ENCODE peak calls at places on chromosomes 5 and 9, in nine cellular contexts. K is AG09309, R is heart right ventricle, A is BE2C, E is DND-41, P is fibroblast of mammary gland, D is psoas muscle, V is astrocyte of the spinal cord, I is cardiac muscle cell. H is an unnamed sample.

GRCh38 chr9:11893331-11893730 is 799.9 kb upstream of the TYRP1 start:
- DNase-seq in K (no peak), R (no peak), A (no peak), E (no peak), P (peak; percentile 63), D (no peak), V (peak; percentile 56), I (no peak), H (no peak)

GRCh38 chr5:62284946-62285891 is 20.8 kb upstream of the KIF2A start:
- DNase-seq in K (no peak), R (no peak), A (no peak), E (no peak), P (no peak), D (no peak), V (no peak), I (no peak), H (no peak)

GRCh38 chr9:130215341-130216119 is 43.3 kb downstream of the NCS1 start:
- DNase-seq in K (no peak), R (no peak), A (no peak), E (no peak), P (peak; percentile 33), D (no peak), V (peak; percentile 53), I (peak; percentile 77), H (no peak)

GRCh38 chr5:74940782-74941363 is 74.7 kb upstream of the FAM169A start:
- DNase-seq in K (no peak), R (no peak), A (no peak), E (no peak), P (no peak), D (no peak), V (no peak), I (no peak), H (no peak)

GRCh38 chr9:37520641-37521040 is 34.9 kb downstream of the POLR1E start:
- DNase-seq in K (no peak), R (no peak), A (no peak), E (no peak), P (no peak), D (no peak), V (no peak), I (no peak), H (no peak)

GRCh38 chr9:125784286-125785049 is 37.3 kb downstream of the PBX3 start:
- DNase-seq in K (no peak), R (no peak), A (no peak), E (no peak), P (peak; percentile 9), D (no peak), V (peak; percentile 41), I (no peak), H (no peak)

GRCh38 chr5:53031695-53032096 is 42.5 kb downstream of the ITGA2 start:
- DNase-seq in K (peak; percentile 71), R (no peak), A (no peak), E (peak; percentile 70), P (peak; percentile 76), D (no peak), V (peak; percentile 86), I (peak; percentile 81), H (no peak)

GRCh38 chr9:27407966-27408365 is 111.0 kb upstream of the EQTN start:
- DNase-seq in K (no peak), R (no peak), A (no peak), E (no peak), P (peak; percentile 63), D (no peak), V (peak; percentile 54), I (peak; percentile 52), H (no peak)

GRCh38 chr5:177497297-177498012 is at the start of gene PDLIM7:
- DNase-seq in K (peak; percentile 84), R (peak; percentile 96), A (peak; percentile 98), E (peak; percentile 95), P (peak; percentile 96), D (peak; percentile 98), V (peak; percentile 99), I (peak; percentile 98), H (peak; percentile 97)
- TF ChIP-seq CTCF in K (peak; percentile 14), R (no peak), A (no peak), E (no peak), P (no peak), D (no peak), V (no peak), I (peak; percentile 17), H (peak; percentile 18)

GRCh38 chr5:60161340-60161934 is 267.9 kb upstream of the PDE4D start:
- DNase-seq in K (no peak), R (no peak), A (no peak), E (no peak), P (peak; percentile 41), D (no peak), V (peak; percentile 55), I (peak; percentile 55), H (no peak)
- TF ChIP-seq CTCF in K (peak; percentile 56), R (peak; percentile 29), A (peak; percentile 68), E (peak; percentile 62), P (peak; percentile 64), D (no peak), V (peak; percentile 68), I (peak; percentile 68), H (peak; percentile 61)

DNA sequence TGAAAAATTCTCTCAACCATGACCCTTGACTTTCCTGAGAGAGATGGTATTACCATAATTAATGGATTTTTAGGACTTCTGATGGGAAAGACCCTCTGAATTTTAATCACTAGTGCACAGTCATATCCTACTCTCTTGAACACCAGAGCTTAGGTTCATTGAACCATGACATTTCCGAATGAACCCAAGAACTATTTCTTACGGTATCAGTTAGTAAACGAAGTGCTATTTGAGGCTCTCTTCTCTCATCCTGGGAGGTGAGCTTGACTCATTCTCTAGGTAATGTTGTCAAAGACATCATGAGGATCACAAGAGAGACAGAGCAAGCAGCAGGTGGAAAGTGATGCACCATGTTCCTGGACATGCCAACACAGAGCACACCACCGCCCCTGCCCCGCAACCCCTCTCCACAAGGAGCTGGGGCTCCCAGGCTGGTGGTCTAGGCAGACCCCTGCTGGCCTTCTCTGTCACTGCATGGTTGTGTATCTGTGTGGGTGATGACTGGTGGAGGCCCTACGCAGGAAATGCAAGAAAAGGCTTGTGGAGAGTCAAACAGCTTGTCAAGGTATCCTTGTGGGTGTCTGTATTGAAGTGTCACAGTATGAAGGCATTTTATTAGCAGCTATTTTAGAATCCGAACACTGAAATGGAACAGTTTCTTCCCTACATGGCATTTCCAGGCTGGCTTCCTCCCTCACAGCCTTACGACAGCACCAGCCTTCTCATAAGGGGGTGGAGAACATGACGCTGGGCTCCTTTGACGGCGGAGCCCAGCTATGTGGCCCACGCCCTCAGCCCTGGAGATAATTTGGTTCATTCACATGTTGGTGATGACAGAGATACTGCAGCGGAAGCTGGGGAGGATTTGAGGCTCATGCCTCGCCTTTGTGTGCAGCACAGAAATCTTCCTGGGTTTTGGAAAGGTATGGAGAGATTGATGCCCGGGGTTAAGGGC is 297.6 kb downstream of the NTRK2 start:
- DNase-seq in K (no peak), R (no peak), A (no peak), E (peak; percentile 11), P (no peak), D (no peak), V (no peak), I (no peak), H (no peak)
- TF ChIP-seq CTCF in K (no peak), R (no peak), A (peak; percentile 17), E (peak; percentile 38), P (no peak), D (no peak), V (peak; percentile 9), I (no peak), H (peak; percentile 47)

DNA sequence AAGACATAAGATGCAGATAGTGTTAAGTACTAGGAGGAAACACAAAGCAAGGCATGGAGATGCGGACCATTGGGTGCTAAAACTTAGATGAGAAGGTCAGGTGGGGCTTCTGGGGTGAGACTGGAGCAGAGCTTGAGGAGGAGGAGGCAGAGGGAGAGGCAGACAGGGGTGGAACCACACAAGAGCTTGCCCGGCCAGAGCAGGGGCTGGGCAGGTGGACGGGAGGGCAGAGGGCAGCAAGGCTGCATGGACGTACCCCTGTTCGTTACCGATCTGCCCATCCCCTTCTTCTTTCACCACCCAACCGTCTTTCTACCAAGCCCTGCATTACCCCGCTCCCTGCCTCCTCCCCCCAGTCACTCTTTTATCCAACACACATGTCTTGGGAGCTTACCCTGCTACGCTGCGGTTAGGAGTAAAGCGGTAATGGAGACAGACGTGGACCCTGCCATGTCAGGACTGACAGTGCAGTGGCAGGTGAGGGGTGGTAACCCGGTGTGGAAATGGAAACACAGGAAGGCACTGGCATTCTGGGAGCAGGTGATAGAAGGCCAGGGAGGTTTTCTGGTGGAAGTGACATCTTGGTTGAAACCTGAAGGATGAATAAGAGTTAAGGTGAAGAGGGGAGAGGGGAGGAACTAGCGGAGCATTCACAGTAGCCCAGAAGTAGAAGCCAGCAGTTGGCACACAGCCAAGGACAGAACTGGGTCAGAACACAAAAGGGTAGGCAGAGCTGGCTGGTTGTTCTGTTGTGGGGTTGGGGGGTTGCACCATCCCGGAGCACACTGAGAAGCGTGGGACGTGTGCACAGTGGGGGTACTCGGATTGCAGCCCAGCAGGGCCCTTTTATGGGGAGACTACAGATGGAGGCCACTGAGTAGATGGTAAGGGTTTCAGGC is 167.2 kb downstream of the CACNA1B start:
- DNase-seq in K (no peak), R (no peak), A (no peak), E (no peak), P (no peak), D (peak; percentile 40), V (no peak), I (no peak), H (no peak)
- TF ChIP-seq CTCF in K (no peak), R (no peak), A (no peak), E (no peak), P (no peak), D (no peak), V (no peak), I (no peak), H (no peak)

DNA sequence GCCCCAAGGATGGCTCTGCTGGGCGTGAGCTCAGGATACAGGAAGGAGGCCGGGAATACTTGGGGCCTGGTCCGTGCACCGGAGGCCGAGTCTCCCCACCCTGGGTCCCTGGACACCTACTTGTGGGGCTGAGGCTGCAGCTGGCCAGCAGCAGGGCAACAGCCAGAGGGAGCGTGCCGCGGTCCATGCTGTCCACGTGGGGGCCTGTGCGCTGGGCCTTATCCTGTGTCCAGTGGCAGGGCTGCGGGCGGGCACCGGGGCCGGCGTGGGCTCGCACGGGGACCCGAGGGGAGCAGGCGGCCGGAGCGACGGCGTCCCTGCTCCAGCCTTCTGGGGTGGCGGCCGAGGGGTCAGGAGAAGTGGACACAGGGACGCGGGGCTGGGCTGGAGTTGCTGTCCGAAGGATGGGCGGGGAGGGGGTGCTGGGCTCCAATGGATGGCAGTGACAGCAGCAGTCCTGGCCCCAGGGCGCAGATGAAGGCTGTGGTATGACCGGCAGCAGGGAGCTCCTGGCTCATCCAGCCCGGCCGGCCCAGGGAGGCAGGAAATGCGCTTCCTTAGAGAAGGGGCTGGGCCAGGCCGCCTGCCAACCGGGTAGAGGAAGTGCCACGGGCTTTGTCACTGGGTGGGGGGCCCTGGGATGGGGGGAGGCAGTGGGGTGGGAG is at the start of gene ENG:
- DNase-seq in K (no peak), R (peak; percentile 91), A (peak; percentile 55), E (no peak), P (peak; percentile 48), D (peak; percentile 88), V (peak; percentile 56), I (peak; percentile 79), H (no peak)
- TF ChIP-seq CTCF in K (peak; percentile 18), R (peak; percentile 5), A (no peak), E (no peak), P (no peak), D (peak; percentile 6), V (peak; percentile 33), I (peak; percentile 11), H (no peak)